ENCODE peak calls at places on chromosomes 12 and 14, in six cellular contexts. One of them, this sample, is unnamed.

GRCh38 chr14:35299708-35300107 is 7.5 kb downstream of the PSMA6 start:
- DNase-seq in WTC11: no peak
- DNase-seq in NCI-H510A treated with DMSO at 0.1 percent for 48 hours: no peak
- DNase-seq in Kasumi-1: no peak
- DNase-seq in stimulated activated CD4-positive, alpha-beta T cell treated with anti-CD3 and anti-CD28 coated beads, TNF-alpha, amount 100 ng/mL, for 4 hours: no peak
- DNase-seq in central memory CD4-positive, alpha-beta T cell: no peak
- DNase-seq in this sample: no peak

GRCh38 chr14:77882098-77882497 is 82.2 kb downstream of the ADCK1 start:
- DNase-seq in NCI-H510A treated with DMSO at 0.1 percent for 48 hours: peak
- DNase-seq in Kasumi-1: no peak
- DNase-seq in WTC11: no peak
- DNase-seq in central memory CD4-positive, alpha-beta T cell: no peak
- DNase-seq in stimulated activated CD4-positive, alpha-beta T cell treated with anti-CD3 and anti-CD28 coated beads, TNF-alpha, amount 100 ng/mL, for 4 hours: no peak
- DNase-seq in this sample: no peak

GRCh38 chr14:95535226-95536021 is 574 bp downstream of the GLRX5 start:
- DNase-seq in stimulated activated CD4-positive, alpha-beta T cell treated with anti-CD3 and anti-CD28 coated beads, TNF-alpha, amount 100 ng/mL, for 4 hours: no peak
- DNase-seq in Kasumi-1: no peak
- DNase-seq in WTC11: peak
- DNase-seq in central memory CD4-positive, alpha-beta T cell: no peak
- DNase-seq in NCI-H510A treated with DMSO at 0.1 percent for 48 hours: no peak
- DNase-seq in this sample: no peak

GRCh38 chr12:68776976-68777610 is 30.9 kb upstream of the MDM2 start:
- DNase-seq in Kasumi-1: no peak
- DNase-seq in NCI-H510A treated with DMSO at 0.1 percent for 48 hours: no peak
- DNase-seq in WTC11: no peak
- DNase-seq in stimulated activated CD4-positive, alpha-beta T cell treated with anti-CD3 and anti-CD28 coated beads, TNF-alpha, amount 100 ng/mL, for 4 hours: no peak
- DNase-seq in central memory CD4-positive, alpha-beta T cell: no peak
- DNase-seq in this sample: no peak

GRCh38 chr12:6961695-6962284 is 8.7 kb downstream of the PHB2 start:
- DNase-seq in stimulated activated CD4-positive, alpha-beta T cell treated with anti-CD3 and anti-CD28 coated beads, TNF-alpha, amount 100 ng/mL, for 4 hours: no peak
- DNase-seq in Kasumi-1: peak
- DNase-seq in central memory CD4-positive, alpha-beta T cell: no peak
- DNase-seq in NCI-H510A treated with DMSO at 0.1 percent for 48 hours: peak
- DNase-seq in WTC11: peak
- DNase-seq in this sample: no peak

GRCh38 chr12:132610051-132610759 is at the start of gene LRCOL1:
- DNase-seq in WTC11: no peak
- DNase-seq in stimulated activated CD4-positive, alpha-beta T cell treated with anti-CD3 and anti-CD28 coated beads, TNF-alpha, amount 100 ng/mL, for 4 hours: no peak
- DNase-seq in central memory CD4-positive, alpha-beta T cell: no peak
- DNase-seq in NCI-H510A treated with DMSO at 0.1 percent for 48 hours: peak
- DNase-seq in Kasumi-1: peak
- DNase-seq in this sample: no peak

GRCh38 chr12:96112733-96113132 is 77.3 kb upstream of the LTA4H start:
- DNase-seq in central memory CD4-positive, alpha-beta T cell: no peak
- DNase-seq in WTC11: no peak
- DNase-seq in stimulated activated CD4-positive, alpha-beta T cell treated with anti-CD3 and anti-CD28 coated beads, TNF-alpha, amount 100 ng/mL, for 4 hours: no peak
- DNase-seq in Kasumi-1: no peak
- DNase-seq in NCI-H510A treated with DMSO at 0.1 percent for 48 hours: no peak
- DNase-seq in this sample: no peak

GRCh38 chr14:72611506-72611905 is 282.4 kb downstream of the DPF3 start:
- DNase-seq in NCI-H510A treated with DMSO at 0.1 percent for 48 hours: no peak
- DNase-seq in stimulated activated CD4-positive, alpha-beta T cell treated with anti-CD3 and anti-CD28 coated beads, TNF-alpha, amount 100 ng/mL, for 4 hours: no peak
- DNase-seq in Kasumi-1: no peak
- DNase-seq in central memory CD4-positive, alpha-beta T cell: no peak
- DNase-seq in WTC11: no peak
- DNase-seq in this sample: no peak

GRCh38 chr12:47940773-47941474 is 22.5 kb upstream of the TMEM106C start:
- DNase-seq in stimulated activated CD4-positive, alpha-beta T cell treated with anti-CD3 and anti-CD28 coated beads, TNF-alpha, amount 100 ng/mL, for 4 hours: no peak
- DNase-seq in Kasumi-1: no peak
- DNase-seq in WTC11: no peak
- DNase-seq in central memory CD4-positive, alpha-beta T cell: no peak
- DNase-seq in NCI-H510A treated with DMSO at 0.1 percent for 48 hours: no peak
- DNase-seq in this sample: no peak

GRCh38 chr12:57461904-57462306 is 2.3 kb downstream of the GLI1 start:
- DNase-seq in Kasumi-1: no peak
- DNase-seq in stimulated activated CD4-positive, alpha-beta T cell treated with anti-CD3 and anti-CD28 coated beads, TNF-alpha, amount 100 ng/mL, for 4 hours: no peak
- DNase-seq in WTC11: no peak
- DNase-seq in central memory CD4-positive, alpha-beta T cell: no peak
- DNase-seq in NCI-H510A treated with DMSO at 0.1 percent for 48 hours: no peak
- DNase-seq in this sample: no peak

This sample was measured in activated CD4-positive, CD25-positive, alpha-beta regulatory T cell treated with anti-CD3 and anti-CD28 coated beads, Interleukin-2, amount 50 U/mL, for 16 hours.